ENCODE peak calls at places on chromosomes 11 and 22, in seven cellular contexts. Z, F, U, W, A, R and J are unnamed samples.

GRCh38 chr11:78796956-78797355 is 222.3 kb upstream of the NARS2 start:
- DNase-seq in R (peak; percentile 95), W (no peak), Z (no peak), U (peak; percentile 100), A (no peak), F (no peak), J (no peak)

GRCh38 chr11:8814209-8814922 is 96.6 kb upstream of the AKIP1 start:
- DNase-seq in F (no peak), Z (no peak), R (peak; percentile 58), A (peak; percentile 85), U (no peak), W (peak; percentile 96), J (no peak)

GRCh38 chr11:130103296-130103814 is 33.7 kb downstream of the APLP2 start:
- DNase-seq in Z (no peak), R (peak; percentile 96), U (peak; percentile 96), F (no peak), A (no peak), W (no peak), J (no peak)

GRCh38 chr11:134272381-134273316 is 3.5 kb upstream of the GLB1L3 start:
- DNase-seq in F (peak; percentile 87), R (peak; percentile 73), U (peak; percentile 61), W (peak; percentile 37), Z (no peak), A (no peak), J (peak; percentile 82)

GRCh38 chr11:69836401-69836800 is 17.2 kb upstream of the FGF3 start:
- DNase-seq in A (no peak), Z (no peak), W (no peak), F (no peak), U (no peak), R (no peak), J (no peak)

GRCh38 chr11:120198403-120198786 is 12.4 kb upstream of the OAF start:
- DNase-seq in F (no peak), W (no peak), U (no peak), A (no peak), Z (no peak), R (no peak), J (no peak)

GRCh38 chr11:113725883-113726405 is 19.8 kb upstream of the TMPRSS5 start:
- DNase-seq in U (no peak), F (no peak), Z (no peak), W (no peak), A (no peak), R (no peak), J (no peak)

GRCh38 chr11:65277878-65278277 is 16.1 kb downstream of the POLA2 start:
- DNase-seq in F (no peak), Z (no peak), R (no peak), A (no peak), W (no peak), U (no peak), J (no peak)

GRCh38 chr11:71482216-71482615 is 29.2 kb downstream of the NADSYN1 start:
- DNase-seq in R (no peak), A (no peak), F (no peak), Z (no peak), U (no peak), W (no peak), J (no peak)

GRCh38 chr11:118872403-118872821 is 11.3 kb upstream of the CXCR5 start:
- DNase-seq in F (no peak), A (no peak), W (no peak), R (no peak), Z (no peak), U (no peak), J (no peak)

GRCh38 chr11:106875013-106875412 is 143.3 kb downstream of the GUCY1A2 start:
- DNase-seq in F (no peak), R (no peak), Z (no peak), U (no peak), W (no peak), A (no peak), J (no peak)

GRCh38 chr11:120096756-120097191 is 41.1 kb downstream of the TRIM29 start:
- DNase-seq in Z (peak; percentile 24), R (no peak), W (peak; percentile 61), U (no peak), A (no peak), F (peak; percentile 39), J (no peak)

GRCh38 chr11:72738199-72739141 is 13.7 kb downstream of the ARAP1 start:
- DNase-seq in U (peak; percentile 33), F (no peak), Z (no peak), W (peak; percentile 77), R (peak; percentile 67), A (peak; percentile 64), J (no peak)

GRCh38 chr22:26547426-26547825 is 35.2 kb upstream of the TFIP11 start:
- DNase-seq in A (no peak), F (no peak), W (no peak), U (peak; percentile 11), R (no peak), Z (no peak), J (no peak)

GRCh38 chr11:47410404-47411264 is 2.2 kb downstream of the SLC39A13 start:
- DNase-seq in Z (no peak), W (no peak), R (no peak), F (no peak), U (no peak), A (no peak), J (no peak)

GRCh38 chr11:47409440-47410403 is 1.3 kb downstream of the SLC39A13 start:
- DNase-seq in R (peak; percentile 30), W (no peak), Z (no peak), A (peak; percentile 64), U (no peak), F (no peak), J (no peak)

GRCh38 chr11:47408598-47409439 is 429 bp downstream of the SLC39A13 start:
- DNase-seq in U (peak; percentile 87), W (peak; percentile 46), A (peak; percentile 59), Z (no peak), F (peak; percentile 36), R (peak; percentile 87), J (no peak)

GRCh38 chr11:47406896-47407745 is 1.3 kb upstream of the SLC39A13 start:
- DNase-seq in F (peak; percentile 61), U (peak; percentile 18), R (peak; percentile 38), Z (no peak), A (no peak), W (peak; percentile 60), J (no peak)

DNA sequence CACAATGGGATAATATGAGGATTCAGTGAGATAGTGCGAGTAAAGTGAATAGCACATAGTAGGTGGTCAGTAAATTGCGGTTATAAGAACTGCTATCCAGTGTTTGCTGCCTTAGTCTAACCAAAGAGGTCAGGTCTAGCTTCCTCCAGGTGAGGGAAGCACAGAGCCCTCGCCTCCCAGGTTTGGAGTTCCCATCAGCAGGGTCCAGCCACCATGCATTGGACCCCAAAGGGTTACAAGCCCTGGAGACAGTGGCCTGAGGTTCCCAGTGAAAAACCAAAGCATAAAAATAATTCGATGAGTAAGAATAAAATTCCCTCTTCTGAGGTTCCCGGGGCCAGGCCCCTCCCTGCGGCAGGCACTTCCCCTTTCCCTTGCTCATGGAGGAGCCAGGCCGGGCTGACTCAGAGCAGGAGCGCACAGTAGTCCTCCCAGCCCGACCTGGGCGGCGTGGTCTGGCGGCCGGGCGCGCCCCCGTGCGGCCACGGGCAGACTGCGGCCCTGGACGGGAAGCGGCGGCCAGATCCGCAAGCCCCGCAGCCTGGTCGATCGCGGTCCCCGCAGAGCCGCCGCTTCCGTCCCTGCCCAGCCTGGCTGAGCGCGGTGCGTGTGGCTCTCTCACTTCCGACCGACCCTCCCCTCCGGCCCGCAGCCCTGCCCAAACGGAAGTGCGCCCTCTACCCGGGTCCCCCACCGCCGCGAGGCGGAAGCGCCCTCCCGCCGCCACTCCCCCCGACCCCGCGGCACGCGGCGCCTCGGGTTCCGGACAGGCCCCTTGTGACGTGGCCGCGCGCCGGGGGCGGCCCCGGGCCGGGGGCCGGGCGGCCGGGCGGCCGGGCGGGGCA is at the start of gene SLC39A13:
- DNase-seq in F (peak; percentile 96), W (peak; percentile 97), U (peak; percentile 95), A (peak; percentile 94), Z (peak; percentile 93), R (peak; percentile 96), J (peak; percentile 81)
- H2AK5ac ChIP-seq in F (no peak within 1 kb of the TSS), W (peak within 1 kb of the TSS; percentile 96), U (peak within 1 kb of the TSS; percentile 99), A (peak within 1 kb of the TSS; percentile 47), Z (peak within 1 kb of the TSS; percentile 81), R (peak within 1 kb of the TSS; percentile 78), J (peak within 1 kb of the TSS; percentile 95)

GRCh38 chr11:27020736-27021135 is 19.9 kb upstream of the BBOX1 start:
- DNase-seq in U (no peak), W (no peak), F (no peak), A (no peak), R (no peak), Z (no peak), J (no peak)
- H2AK5ac ChIP-seq in U (no peak overlapping the region), W (no peak overlapping the region), F (no peak overlapping the region), A (no peak overlapping the region), R (no peak overlapping the region), Z (no peak overlapping the region), J (no peak overlapping the region)

GRCh38 chr11:102447941-102448868 is 4.4 kb downstream of the TMEM123 start:
- DNase-seq in A (no peak), U (no peak), R (no peak), F (no peak), Z (no peak), W (no peak), J (no peak)

GRCh38 chr11:102446606-102447005 is 6.0 kb downstream of the TMEM123 start:
- DNase-seq in W (peak; percentile 76), U (peak; percentile 79), R (peak; percentile 74), Z (no peak), F (no peak), A (no peak), J (no peak)

GRCh38 chr11:102449651-102450570 is 2.7 kb downstream of the TMEM123 start:
- DNase-seq in U (no peak), Z (no peak), F (no peak), A (no peak), R (no peak), W (no peak), J (no peak)

GRCh38 chr11:102447193-102447592 is 5.4 kb downstream of the TMEM123 start:
- DNase-seq in F (no peak), W (no peak), A (no peak), Z (no peak), U (no peak), R (no peak), J (no peak)

GRCh38 chr11:102448869-102449224 is 3.7 kb downstream of the TMEM123 start:
- DNase-seq in A (no peak), W (no peak), R (no peak), F (no peak), U (no peak), Z (no peak), J (no peak)
- H2AK5ac ChIP-seq in A (no peak overlapping the region), W (no peak overlapping the region), R (peak overlapping the region; percentile 90), F (no peak overlapping the region), U (no peak overlapping the region), Z (no peak overlapping the region), J (no peak overlapping the region)

GRCh38 chr11:76946223-76946622 is 85.5 kb downstream of the ACER3 start:
- DNase-seq in W (no peak), U (no peak), A (no peak), Z (no peak), R (no peak), F (no peak), J (no peak)

GRCh38 chr11:76939219-76939631 is 78.5 kb downstream of the ACER3 start:
- DNase-seq in F (no peak), W (peak; percentile 42), A (no peak), R (peak; percentile 47), U (peak; percentile 9), Z (no peak), J (no peak)

GRCh38 chr11:76947190-76947589 is 86.5 kb downstream of the ACER3 start:
- DNase-seq in Z (no peak), W (no peak), R (no peak), U (no peak), F (no peak), A (no peak), J (no peak)

GRCh38 chr11:76947790-76948189 is 86.4 kb upstream of the B3GNT6 start:
- DNase-seq in R (no peak), U (no peak), A (no peak), F (no peak), Z (no peak), W (no peak), J (no peak)

GRCh38 chr11:76944225-76944624 is 83.5 kb downstream of the ACER3 start:
- DNase-seq in W (no peak), Z (no peak), A (no peak), F (no peak), R (no peak), U (no peak), J (no peak)
- H2AK5ac ChIP-seq in W (no peak overlapping the region), Z (no peak overlapping the region), A (no peak overlapping the region), F (no peak overlapping the region), R (no peak overlapping the region), U (no peak overlapping the region), J (no peak overlapping the region)